ENCODE peak calls at places on chromosome 13, in five cellular contexts. S is right atrium auricular region, Z is gastrocnemius medialis, F is breast epithelium, P is BE2C. N is an unnamed sample. For H3K36me3, the result is how much of the 10 kb centered on the place peaks cover.

GRCh38 chr13:111508164-111508870 is 187.9 kb downstream of the TEX29 start:
- DNase-seq in P (no peak), Z (no peak), F (no peak), S (no peak), N (no peak)

GRCh38 chr13:71464673-71465072 is 402.3 kb downstream of the DACH1 start:
- DNase-seq in Z (no peak), S (no peak), F (no peak), P (no peak), N (no peak)

GRCh38 chr13:41995946-41996345 is 35.0 kb upstream of the VWA8 start:
- DNase-seq in F (no peak), S (no peak), P (peak), Z (no peak), N (no peak)

GRCh38 chr13:110680852-110681251 is 25.1 kb downstream of the CARS2 start:
- DNase-seq in Z (no peak), S (no peak), F (no peak), P (peak), N (no peak)

GRCh38 chr13:78603240-78603947 is at the start of gene POU4F1:
- DNase-seq in S (no peak), F (no peak), P (peak), Z (no peak), N (no peak)

GRCh38 chr13:102799544-102800144 is 725 bp downstream of the BIVM start:
- DNase-seq in Z (peak), P (peak), S (no peak), F (no peak), N (peak)

GRCh38 chr13:30063892-30064291 is 213.5 kb upstream of the UBL3 start:
- DNase-seq in S (no peak), Z (no peak), P (no peak), F (no peak), N (no peak)

GRCh38 chr13:113855931-113856715 is 7.8 kb downstream of the GAS6 start:
- DNase-seq in F (peak), Z (peak), P (no peak), S (peak), N (no peak)

GRCh38 chr13:92429231-92429630 is 797.4 kb upstream of the GPC6 start:
- DNase-seq in F (no peak), S (no peak), Z (no peak), P (no peak), N (no peak)

GRCh38 chr13:113646376-113646775 is 11.6 kb downstream of the ATP4B start:
- DNase-seq in P (peak), Z (no peak), F (peak), S (no peak), N (peak)

GRCh38 chr13:36154567-36155231 is 23.5 kb upstream of the DCLK1 start:
- DNase-seq in Z (peak), S (no peak), P (no peak), F (no peak), N (no peak)

GRCh38 chr13:113793718-113794085 is 34.7 kb downstream of the TMEM255B start:
- DNase-seq in F (peak), P (no peak), S (no peak), Z (no peak), N (no peak)

GRCh38 chr13:77701305-77701704 is 3.8 kb downstream of the SLAIN1 start:
- DNase-seq in P (no peak), S (no peak), Z (no peak), F (no peak), N (no peak)

GRCh38 chr13:33761744-33762143 is 56.2 kb upstream of the RFC3 start:
- DNase-seq in Z (no peak), S (no peak), P (no peak), F (no peak), N (no peak)

GRCh38 chr13:53382008-53382407 is 353.4 kb downstream of the OLFM4 start:
- DNase-seq in F (no peak), S (no peak), Z (no peak), P (no peak), N (no peak)

GRCh38 chr13:112345826-112346172 is 30.4 kb upstream of the SPACA7 start:
- DNase-seq in P (no peak), Z (no peak), F (no peak), S (no peak), N (no peak)

GRCh38 chr13:26921918-26922317 is 161.3 kb upstream of the GPR12 start:
- DNase-seq in Z (no peak), S (no peak), P (no peak), F (no peak), N (no peak)

GRCh38 chr13:96822900-96823299 is 171.4 kb downstream of the OXGR1 start:
- DNase-seq in Z (peak), S (no peak), F (no peak), P (peak), N (peak)

GRCh38 chr13:27853871-27854270 is 61.6 kb downstream of the GSX1 start:
- DNase-seq in P (no peak), Z (no peak), F (no peak), S (no peak), N (no peak)

GRCh38 chr13:23986619-23987018 is 89.3 kb upstream of the C1QTNF9B start:
- DNase-seq in P (no peak), Z (no peak), S (no peak), F (no peak), N (no peak)

GRCh38 chr13:87153371-87153770 is 517.8 kb upstream of the SLITRK5 start:
- DNase-seq in P (no peak), S (no peak), Z (no peak), F (no peak), N (no peak)

GRCh38 chr13:97058417-97058816 is 64.1 kb upstream of the OXGR1 start:
- DNase-seq in S (no peak), P (no peak), F (no peak), Z (no peak), N (no peak)

DNA sequence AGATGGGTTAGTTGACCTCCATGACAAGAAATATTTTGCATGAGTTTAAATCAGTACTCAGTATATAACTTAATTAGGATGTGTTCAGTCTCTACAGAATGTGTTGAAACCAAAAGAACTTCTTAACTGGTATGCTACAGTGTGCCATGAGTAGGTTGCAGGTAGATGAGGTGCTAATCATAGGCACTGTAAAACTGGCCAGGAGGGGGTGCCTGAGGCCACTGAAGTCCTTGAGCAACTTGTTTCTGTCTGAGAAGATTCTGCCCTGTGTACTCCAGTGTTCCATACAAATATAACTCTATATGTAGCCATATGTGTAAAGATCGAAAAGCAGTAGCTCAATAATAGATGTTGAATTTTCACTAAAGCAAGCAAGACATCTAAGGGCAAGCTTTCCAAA is 549.2 kb upstream of the KLF12 start:
- DNase-seq in P (no peak), Z (no peak), F (no peak), S (no peak), N (no peak)
- TF ChIP-seq CTCF in P (no peak), Z (no peak), F (no peak), S (no peak), N (no peak)

GRCh38 chr13:99352351-99353271 is 45.4 kb upstream of the GPR183 start:
- DNase-seq in Z (no peak), F (no peak), S (no peak), P (no peak), N (no peak)
- H3K36me3 ChIP-seq in Z (under half), F (under half), S (under half), P (under half), N (under half)

DNA sequence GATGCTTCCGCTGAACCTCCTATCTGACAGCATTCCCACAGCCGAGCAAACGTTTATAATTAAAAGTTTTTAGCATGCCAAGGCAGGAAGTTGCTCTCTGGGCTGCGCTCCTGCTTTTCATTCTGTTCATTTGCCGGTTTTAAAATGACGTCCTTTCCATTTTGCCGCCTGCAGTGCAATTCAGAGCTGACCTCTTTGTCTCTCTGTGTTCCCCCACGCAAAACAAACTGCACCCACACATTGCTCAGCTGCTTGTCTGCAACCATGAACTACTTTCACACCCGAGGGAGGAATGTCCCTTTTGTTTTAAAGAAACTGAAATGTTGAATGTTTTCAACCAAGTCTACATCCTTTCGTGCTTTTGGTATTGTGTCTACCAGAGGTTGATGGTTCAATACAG is 416.5 kb downstream of the EFNB2 start:
- DNase-seq in F (no peak), S (no peak), Z (no peak), P (no peak), N (no peak)
- H3K4me3 ChIP-seq in F (peak), S (no peak), Z (no peak), P (no peak), N (no peak)

GRCh38 chr13:59492030-59492636 is 671.6 kb downstream of the DIAPH3 start:
- DNase-seq in Z (no peak), F (no peak), S (no peak), P (no peak), N (no peak)
- TF ChIP-seq CTCF in Z (no peak), F (no peak), S (no peak), P (no peak), N (no peak)

GRCh38 chr13:49472186-49472585 is 23.6 kb upstream of the PHF11 start:
- DNase-seq in P (no peak), Z (no peak), S (no peak), F (no peak), N (no peak)

GRCh38 chr13:49464621-49465325 is 20.7 kb downstream of the SETDB2 start:
- DNase-seq in P (no peak), S (no peak), Z (no peak), F (no peak), N (no peak)

DNA sequence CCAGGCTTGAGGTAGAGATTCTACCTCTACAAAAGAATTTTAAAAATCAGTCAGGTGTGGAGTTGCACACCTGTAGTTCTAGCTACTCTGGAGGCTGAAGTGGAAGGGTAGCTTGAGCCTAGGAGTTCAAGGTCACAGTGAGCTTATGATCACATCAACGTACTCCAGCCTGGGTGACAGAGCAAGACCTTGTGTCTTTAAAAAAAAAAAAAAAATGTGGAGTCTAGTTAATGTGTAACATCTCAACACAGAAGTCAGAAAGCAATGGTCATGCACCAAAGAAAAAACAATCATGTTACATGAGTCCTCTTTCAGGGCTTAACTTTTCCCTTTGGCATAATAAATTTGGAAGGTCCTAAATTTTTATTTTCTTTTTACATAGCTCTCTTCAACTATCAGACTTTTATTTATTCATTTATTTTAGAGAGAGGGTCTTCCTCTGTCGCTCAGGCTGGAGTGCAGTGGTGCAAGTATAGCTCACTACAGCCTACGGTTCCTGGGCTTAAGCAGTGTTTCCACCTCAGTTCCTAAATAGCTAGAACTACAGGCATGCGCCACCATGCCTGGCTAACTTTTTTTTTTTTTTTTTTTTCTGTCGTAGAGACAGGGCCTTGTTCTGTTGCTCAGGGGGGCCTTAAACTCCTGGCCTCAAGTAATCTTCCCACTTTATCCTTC is 22.3 kb downstream of the SETDB2 start:
- DNase-seq in F (no peak), S (no peak), P (no peak), Z (no peak), N (no peak)
- H3K36me3 ChIP-seq in F (under half), S (under half), P (under half), Z (under half), N (half or more)